ENCODE peak calls at places on chromosomes 5 and 9, in five cellular contexts. E is ELR; K is stimulated activated CD4-positive, alpha-beta T cell treated with anti-CD3 and anti-CD28 coated beads, Interleukin-2, amount 100 ng/mL, for 24 hours; T is effector CD4-positive, alpha-beta T cell; V is activated T-helper 2 cell treated with anti-CD3 and anti-CD28 coated beads, Interferon-gamma antibody, Interleukin-2, Interleukin-4, amounts not matched to agents 10 μg/mL and 5 μg/mL and 100 μg/mL, durations not matched to agents 14 hours and 24 hours and 36 hours. F is an unnamed sample.

GRCh38 chr9:14066815-14067214 is 247.1 kb downstream of the NFIB start:
- DNase-seq in E (no peak), K (no peak), T (no peak), V (no peak), F (no peak)

GRCh38 chr5:9437741-9438240 is 108.1 kb downstream of the SEMA5A start:
- DNase-seq in E (peak; percentile 96), K (no peak), T (no peak), V (no peak), F (no peak)

GRCh38 chr5:55232985-55233928 is at the start of gene CCNO:
- DNase-seq in E (peak; percentile 90), K (peak; percentile 77), T (peak; percentile 44), V (peak; percentile 64), F (no peak)

GRCh38 chr9:75039006-75039405 is 10.9 kb upstream of the CARNMT1 start:
- DNase-seq in E (peak; percentile 61), K (no peak), T (no peak), V (no peak), F (no peak)

GRCh38 chr5:33311893-33312292 is 128.9 kb upstream of the TARS1 start:
- DNase-seq in E (peak; percentile 98), K (no peak), T (no peak), V (no peak), F (no peak)

GRCh38 chr5:14659821-14660607 is 4.5 kb upstream of the OTULIN start:
- DNase-seq in E (peak; percentile 40), K (no peak), T (no peak), V (no peak), F (no peak)

GRCh38 chr9:32339424-32339823 is 45.0 kb upstream of the ACO1 start:
- DNase-seq in E (no peak), K (no peak), T (no peak), V (no peak), F (no peak)

GRCh38 chr5:29983528-29984152 is 1209.8 kb upstream of the CDH6 start:
- DNase-seq in E (no peak), K (no peak), T (no peak), V (no peak), F (no peak)

GRCh38 chr5:30838936-30839511 is 354.5 kb upstream of the CDH6 start:
- DNase-seq in E (no peak), K (no peak), T (no peak), V (no peak), F (no peak)

GRCh38 chr5:80254767-80255424 is 952 bp downstream of the SERINC5 start:
- DNase-seq in E (peak; percentile 37), K (peak; percentile 31), T (no peak), V (peak; percentile 44), F (no peak)

GRCh38 chr5:160133918-160134304 is 14.7 kb upstream of the PWWP2A start:
- DNase-seq in E (no peak), K (no peak), T (no peak), V (no peak), F (no peak)

GRCh38 chr5:33299621-33300208 is 141.1 kb upstream of the TARS1 start:
- DNase-seq in E (peak; percentile 68), K (no peak), T (no peak), V (no peak), F (peak; percentile 3)

GRCh38 chr9:13410566-13411031 is 131.1 kb upstream of the MPDZ start:
- DNase-seq in E (no peak), K (no peak), T (no peak), V (no peak), F (no peak)

GRCh38 chr9:130010151-130010988 is 32.6 kb downstream of the FNBP1 start:
- DNase-seq in E (no peak), K (no peak), T (peak; percentile 62), V (no peak), F (peak; percentile 70)

GRCh38 chr5:134139377-134139851 is 24.9 kb downstream of the TCF7 start:
- DNase-seq in E (no peak), K (no peak), T (no peak), V (no peak), F (no peak)

GRCh38 chr9:75238311-75238976 is 150.1 kb downstream of the OSTF1 start:
- DNase-seq in E (peak; percentile 66), K (peak; percentile 34), T (peak; percentile 40), V (peak; percentile 18), F (no peak)

GRCh38 chr5:65907138-65907537 is 19.2 kb upstream of the ERBIN start:
- DNase-seq in E (peak; percentile 11), K (no peak), T (no peak), V (no peak), F (no peak)

GRCh38 chr5:1748845-1749244 is 50.8 kb downstream of the MRPL36 start:
- DNase-seq in E (no peak), K (no peak), T (no peak), V (no peak), F (no peak)

GRCh38 chr5:149135536-149136201 is 5.6 kb upstream of the ABLIM3 start:
- DNase-seq in E (peak; percentile 94), K (no peak), T (no peak), V (no peak), F (no peak)

GRCh38 chr9:105264380-105264779 is 19.9 kb downstream of the SLC44A1 start:
- DNase-seq in E (peak; percentile 46), K (no peak), T (no peak), V (no peak), F (no peak)

GRCh38 chr5:160315968-160316367 is 3.6 kb upstream of the CCNJL start:
- DNase-seq in E (peak; percentile 75), K (no peak), T (no peak), V (no peak), F (no peak)

GRCh38 chr5:102715405-102715804 is 39.7 kb upstream of the PAM start:
- DNase-seq in E (peak; percentile 92), K (no peak), T (no peak), V (no peak), F (no peak)

GRCh38 chr9:22030101-22030598 is 21.0 kb upstream of the CDKN2B start:
- DNase-seq in E (peak; percentile 88), K (no peak), T (no peak), V (no peak), F (no peak)

GRCh38 chr9:134670042-134670525 is 28.5 kb downstream of the COL5A1 start:
- DNase-seq in E (peak; percentile 94), K (no peak), T (no peak), V (no peak), F (no peak)

GRCh38 chr5:93924628-93925027 is 183.2 kb upstream of the POU5F2 start:
- DNase-seq in E (no peak), K (no peak), T (no peak), V (no peak), F (no peak)

GRCh38 chr5:109410389-109411174 is 808 bp upstream of the PJA2 start:
- DNase-seq in E (peak; percentile 88), K (peak; percentile 24), T (peak; percentile 26), V (peak; percentile 31), F (no peak)

GRCh38 chr5:171598279-171599152 is 179.1 kb downstream of the FGF18 start:
- DNase-seq in E (no peak), K (no peak), T (no peak), V (no peak), F (no peak)

GRCh38 chr9:73037613-73038012 is 84.8 kb upstream of the ALDH1A1 start:
- DNase-seq in E (no peak), K (no peak), T (no peak), V (no peak), F (no peak)

GRCh38 chr5:59587489-59588337 is 305.8 kb downstream of the PDE4D start:
- DNase-seq in E (peak; percentile 78), K (no peak), T (no peak), V (no peak), F (no peak)

GRCh38 chr5:25181249-25181648 is 536.5 kb upstream of the CDH10 start:
- DNase-seq in E (no peak), K (no peak), T (no peak), V (no peak), F (no peak)

GRCh38 chr5:67620386-67621039 is 423.9 kb upstream of the CD180 start:
- DNase-seq in E (no peak), K (no peak), T (no peak), V (no peak), F (no peak)

GRCh38 chr5:87410941-87411340 is 1.8 kb downstream of the CCNH start:
- DNase-seq in E (peak; percentile 55), K (no peak), T (no peak), V (no peak), F (no peak)

F was measured in stimulated activated naive B cell treated with anti-CD40 and anti-IgM and Interleukin-4, amounts not matched to agents 10 μg/mL and 1 μg/mL and 100 μg/mL, for 72 hours.